ENCODE peak calls at places on chromosome 2, in five cellular contexts. I, X, S, A and K are unnamed samples.

GRCh38 chr2:33321236-33321731 is 155.2 kb upstream of the RASGRP3 start:
- DNase-seq in I (no peak), X (peak), S (no peak), A (peak), K (no peak)

GRCh38 chr2:25700221-25700660 is 26.9 kb upstream of the DTNB start:
- DNase-seq in I (no peak), X (peak), S (peak), A (peak), K (peak)

GRCh38 chr2:238573916-238574315 is 147.2 kb downstream of the ASB1 start:
- DNase-seq in I (no peak), X (no peak), S (no peak), A (no peak), K (peak)

GRCh38 chr2:238954841-238955521 is 107.1 kb downstream of the TWIST2 start:
- DNase-seq in I (no peak), X (peak), S (no peak), A (peak), K (no peak)

GRCh38 chr2:15939854-15940660 is at the start of gene MYCN:
- DNase-seq in I (no peak), X (no peak), S (peak), A (peak), K (peak)

GRCh38 chr2:16400127-16400623 is 265.5 kb downstream of the CYRIA start:
- DNase-seq in I (no peak), X (no peak), S (no peak), A (no peak), K (peak)

GRCh38 chr2:163735692-163736432 is at the start of gene FIGN:
- DNase-seq in I (peak), X (peak), S (no peak), A (peak), K (peak)

GRCh38 chr2:27566628-27567027 is 16.2 kb upstream of the ZNF512 start:
- DNase-seq in I (no peak), X (peak), S (no peak), A (peak), K (no peak)

GRCh38 chr2:42096869-42097591 is 49.2 kb downstream of the PKDCC start:
- DNase-seq in I (no peak), X (no peak), S (no peak), A (no peak), K (no peak)

GRCh38 chr2:179562330-179562885 is 297.8 kb upstream of the SESTD1 start:
- DNase-seq in I (no peak), X (no peak), S (no peak), A (no peak), K (no peak)

GRCh38 chr2:138115664-138116063 is 151.4 kb downstream of the HNMT start:
- DNase-seq in I (no peak), X (peak), S (no peak), A (no peak), K (no peak)

GRCh38 chr2:24816884-24817283 is 23.7 kb downstream of the CENPO start:
- DNase-seq in I (no peak), X (peak), S (no peak), A (peak), K (no peak)

GRCh38 chr2:135825131-135825854 is 11.7 kb downstream of the LCT start:
- DNase-seq in I (no peak), X (no peak), S (no peak), A (no peak), K (no peak)

GRCh38 chr2:360124-360523 is 72.2 kb upstream of the ALKAL2 start:
- DNase-seq in I (no peak), X (no peak), S (no peak), A (no peak), K (no peak)

GRCh38 chr2:13676269-13676668 is 956.2 kb upstream of the LRATD1 start:
- DNase-seq in I (no peak), X (peak), S (no peak), A (peak), K (no peak)

GRCh38 chr2:84077504-84077903 is 381.6 kb downstream of the SUCLG1 start:
- DNase-seq in I (no peak), X (no peak), S (no peak), A (no peak), K (no peak)

GRCh38 chr2:56239437-56239836 is 55.6 kb downstream of the CCDC85A start:
- DNase-seq in I (no peak), X (peak), S (no peak), A (peak), K (no peak)

GRCh38 chr2:113078350-113078839 is 10.6 kb downstream of the IL1F10 start:
- DNase-seq in I (no peak), X (peak), S (no peak), A (no peak), K (peak)

GRCh38 chr2:159262226-159262625 is 24.3 kb downstream of the WDSUB1 start:
- DNase-seq in I (no peak), X (no peak), S (no peak), A (peak), K (no peak)

GRCh38 chr2:132782166-132782783 is 112.3 kb upstream of the LYPD1 start:
- DNase-seq in I (no peak), X (no peak), S (no peak), A (no peak), K (no peak)

GRCh38 chr2:42063383-42064171 is 15.8 kb downstream of the PKDCC start:
- DNase-seq in I (no peak), X (peak), S (no peak), A (no peak), K (no peak)

GRCh38 chr2:208175069-208175842 is 11.9 kb upstream of the CRYGA start:
- DNase-seq in I (peak), X (peak), S (peak), A (peak), K (peak)

GRCh38 chr2:148832626-148833025 is 42.4 kb upstream of the KIF5C start:
- DNase-seq in I (no peak), X (no peak), S (no peak), A (no peak), K (no peak)

GRCh38 chr2:63856302-63856600 is 14.6 kb downstream of the UGP2 start:
- DNase-seq in I (no peak), X (no peak), S (no peak), A (no peak), K (no peak)

GRCh38 chr2:37361416-37361815 is 17.0 kb downstream of the QPCT start:
- DNase-seq in I (no peak), X (no peak), S (no peak), A (no peak), K (no peak)

GRCh38 chr2:202249521-202249850 is 11.1 kb upstream of the SUMO1 start:
- DNase-seq in I (no peak), X (peak), S (no peak), A (no peak), K (no peak)

GRCh38 chr2:73156539-73157124 is 43.9 kb upstream of the RAB11FIP5 start:
- DNase-seq in I (no peak), X (peak), S (no peak), A (peak), K (peak)

GRCh38 chr2:25347205-25347815 is 5.6 kb upstream of the DNMT3A start:
- DNase-seq in I (no peak), X (peak), S (no peak), A (no peak), K (no peak)

GRCh38 chr2:44110444-44110843 is 58.2 kb upstream of the PPM1B start:
- DNase-seq in I (no peak), X (no peak), S (no peak), A (no peak), K (no peak)

GRCh38 chr2:235373171-235373570 is 120.7 kb upstream of the AGAP1 start:
- DNase-seq in I (no peak), X (no peak), S (no peak), A (no peak), K (no peak)

GRCh38 chr2:53787911-53788289 is 1.1 kb downstream of the ERLEC1 start:
- DNase-seq in I (no peak), X (no peak), S (no peak), A (no peak), K (no peak)

GRCh38 chr2:169478339-169478738 is 955 bp upstream of the BBS5 start:
- DNase-seq in I (no peak), X (peak), S (no peak), A (no peak), K (no peak)

GRCh38 chr2:96537734-96538486 is 1.4 kb downstream of the ARID5A start:
- DNase-seq in I (no peak), X (no peak), S (no peak), A (no peak), K (no peak)

GRCh38 chr2:159804941-159805340 is 6.9 kb upstream of the CD302 start:
- DNase-seq in I (no peak), X (no peak), S (no peak), A (no peak), K (no peak)

GRCh38 chr2:55809875-55810620 is 113.5 kb downstream of the EFEMP1 start:
- DNase-seq in I (no peak), X (no peak), S (no peak), A (no peak), K (no peak)

GRCh38 chr2:224847961-224848850 is 132.0 kb upstream of the CCDC195 start:
- DNase-seq in I (no peak), X (peak), S (no peak), A (peak), K (peak)

GRCh38 chr2:43024515-43024962 is 201.9 kb downstream of the ZFP36L2 start:
- DNase-seq in I (peak), X (peak), S (peak), A (peak), K (peak)

GRCh38 chr2:172822585-172822984 is 86.9 kb downstream of the RAPGEF4 start:
- DNase-seq in I (no peak), X (no peak), S (no peak), A (no peak), K (no peak)

GRCh38 chr2:172821370-172822338 is 86.0 kb downstream of the RAPGEF4 start:
- DNase-seq in I (no peak), X (peak), S (no peak), A (peak), K (no peak)

GRCh38 chr2:172819943-172820342 is 84.3 kb downstream of the RAPGEF4 start:
- DNase-seq in I (no peak), X (no peak), S (no peak), A (no peak), K (no peak)

GRCh38 chr2:172826522-172826921 is 90.9 kb downstream of the RAPGEF4 start:
- DNase-seq in I (no peak), X (no peak), S (no peak), A (no peak), K (no peak)

GRCh38 chr2:172823451-172823850 is 87.8 kb downstream of the RAPGEF4 start:
- DNase-seq in I (no peak), X (peak), S (no peak), A (no peak), K (no peak)
- H3K4me3 ChIP-seq in I (no peak), X (no peak), S (no peak), A (no peak), K (no peak)

DNA sequence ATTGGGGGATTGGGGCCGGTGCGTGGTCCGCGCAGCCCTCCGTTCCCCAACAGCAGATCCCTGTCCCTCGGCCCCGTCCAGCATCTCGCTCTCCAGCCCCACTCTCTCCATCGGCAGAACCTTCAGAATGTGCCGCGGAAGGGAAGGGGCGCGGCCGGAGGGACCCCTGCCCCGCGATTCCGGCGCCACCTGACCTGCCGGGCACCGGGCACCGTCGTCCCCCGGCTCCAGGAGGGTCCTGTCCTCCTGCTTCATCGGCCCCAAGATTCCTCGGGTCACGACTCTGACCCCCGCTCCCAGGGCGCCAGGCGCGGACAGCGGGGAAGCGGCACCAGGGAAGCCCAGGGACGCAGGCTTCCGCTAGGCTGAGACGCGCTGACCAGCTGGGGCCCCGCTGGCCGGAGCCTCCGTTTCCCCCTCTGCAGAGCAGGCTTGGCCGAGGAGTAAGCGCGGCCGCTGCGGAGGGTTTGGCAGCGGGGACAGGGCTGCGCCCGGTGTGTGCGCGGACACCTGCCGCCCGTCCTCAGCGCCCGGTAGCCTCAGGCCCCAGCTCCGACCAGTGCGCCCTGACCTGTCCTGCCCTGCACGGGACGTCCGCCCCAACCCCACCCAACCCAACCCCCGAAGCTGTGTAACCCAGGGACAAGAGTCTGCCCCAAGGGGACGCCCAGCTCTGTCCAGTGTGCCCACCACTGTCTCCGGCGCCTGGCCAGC is 16.8 kb upstream of the BOK start:
- DNase-seq in I (no peak), X (no peak), S (no peak), A (no peak), K (no peak)
- H3K4me3 ChIP-seq in I (peak), X (peak), S (no peak), A (peak), K (no peak)

GRCh38 chr2:70380621-70381020 is 78.8 kb upstream of the FAM136A start:
- DNase-seq in I (no peak), X (no peak), S (no peak), A (no peak), K (no peak)
- H3K4me3 ChIP-seq in I (no peak), X (no peak), S (no peak), A (no peak), K (no peak)

DNA sequence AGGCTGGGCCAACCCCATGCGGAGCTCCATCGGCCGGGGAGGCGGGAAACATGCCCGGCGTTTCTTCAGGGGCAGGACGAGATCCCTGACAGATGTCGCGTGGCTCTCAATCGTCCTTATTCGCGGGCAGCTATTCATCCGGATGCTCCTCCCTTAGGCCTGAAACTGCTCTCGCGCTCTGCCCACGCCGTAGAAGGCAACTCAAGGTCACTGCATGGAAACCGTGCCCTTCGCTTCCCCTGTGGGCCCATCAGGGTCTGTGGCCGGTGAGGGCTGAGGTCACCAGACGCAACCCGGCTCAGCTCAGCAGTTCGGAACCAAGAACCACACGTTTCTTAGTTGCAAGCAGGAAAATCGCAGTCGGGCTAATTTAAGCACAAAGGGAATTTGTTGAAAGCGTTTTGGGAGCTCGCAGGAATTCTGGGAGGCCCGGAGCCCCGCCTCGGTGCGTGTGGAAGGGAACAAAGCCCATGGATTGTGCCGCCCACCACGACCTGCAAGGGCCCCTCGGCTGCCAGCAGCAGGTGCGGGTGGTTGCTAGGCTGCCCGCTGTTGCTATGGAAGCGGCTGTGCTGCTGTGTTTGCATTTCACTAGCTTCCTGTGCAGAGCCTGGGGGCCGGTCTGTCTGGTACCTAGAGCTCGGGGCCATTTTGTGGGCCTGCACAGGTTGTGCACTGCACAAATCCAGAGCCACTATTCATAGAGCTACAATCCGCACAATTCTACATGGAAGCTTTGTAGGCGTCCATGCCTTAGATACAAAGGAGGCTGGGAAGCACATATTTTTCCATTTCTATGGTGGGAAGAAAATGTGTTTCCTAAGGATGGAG is 6.1 kb upstream of the ALLC start:
- DNase-seq in I (no peak), X (peak), S (no peak), A (peak), K (peak)
- H3K4me3 ChIP-seq in I (peak), X (no peak), S (no peak), A (peak), K (no peak)

DNA sequence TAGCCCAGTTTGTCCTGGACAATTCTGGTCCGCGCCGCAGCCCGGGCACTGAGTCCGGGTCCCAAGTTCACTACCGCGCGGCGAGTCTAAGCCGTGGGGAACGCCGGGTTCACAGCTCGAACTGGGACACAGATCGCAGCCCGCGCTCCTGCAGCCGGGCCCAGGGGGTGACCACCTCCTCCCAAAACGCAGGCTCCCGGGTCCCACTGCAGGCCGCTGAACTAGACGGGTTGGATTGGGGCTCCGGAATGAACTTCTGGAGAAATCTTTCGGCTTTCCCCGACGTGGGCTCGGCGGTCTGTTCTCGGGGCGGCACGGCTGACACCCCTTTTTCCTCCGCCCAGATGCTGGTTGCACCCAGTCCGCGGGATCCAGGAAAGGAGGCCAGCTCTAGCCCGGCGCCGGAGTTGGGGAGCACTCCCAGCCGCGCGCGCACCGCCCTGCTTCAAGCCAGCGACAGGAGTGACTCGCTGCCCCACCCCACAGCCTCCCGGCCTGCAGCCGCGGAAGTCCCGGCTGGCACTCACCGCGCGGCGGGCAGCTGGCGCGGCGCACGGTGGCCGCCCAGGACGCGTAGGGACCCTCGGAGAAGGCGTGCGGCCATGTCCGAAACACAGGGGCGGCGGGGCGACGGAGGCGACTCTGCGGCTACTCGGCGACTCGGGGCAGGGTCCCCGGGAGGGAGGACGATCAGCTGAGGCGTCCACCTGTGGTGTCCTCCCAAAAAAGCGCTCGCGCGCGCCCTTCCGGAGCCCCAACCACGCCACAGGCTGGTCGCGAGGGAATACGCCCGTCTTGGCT is at the start of gene ACADL:
- DNase-seq in I (no peak), X (peak), S (no peak), A (peak), K (peak)
- H3K4me3 ChIP-seq in I (peak), X (peak), S (peak), A (peak), K (peak)

GRCh38 chr2:218271865-218272530 is 1.7 kb downstream of the PNKD start:
- DNase-seq in I (no peak), X (no peak), S (no peak), A (no peak), K (no peak)
- H3K4me3 ChIP-seq in I (peak), X (peak), S (no peak), A (no peak), K (peak)

GRCh38 chr2:212535963-212536362 is 2.6 kb downstream of the ERBB4 start:
- DNase-seq in I (no peak), X (no peak), S (no peak), A (no peak), K (no peak)
- H3K4me3 ChIP-seq in I (peak), X (no peak), S (no peak), A (peak), K (peak)